ENCODE peak calls at places on chromosome 15, in nine cellular contexts. H is GM23338; B is naive thymus-derived CD4-positive, alpha-beta T cell; F is aorta; P is CD8-positive, alpha-beta memory T cell; S is colonic mucosa; R is caudate nucleus; Y is CD8-positive, alpha-beta T cell; T is uterus. I is an unnamed sample.

GRCh38 chr15:66714543-66714981 is 12.5 kb downstream of the SMAD6 start:
- DNase-seq in H (no peak), B (no peak), F (no peak), P (no peak), S (no peak), R (no peak), Y (no peak), T (no peak), I (no peak)

GRCh38 chr15:35206060-35206675 is 121.1 kb upstream of the NANOGP8 start:
- DNase-seq in H (peak), B (no peak), F (no peak), P (no peak), S (peak), R (no peak), Y (no peak), T (no peak), I (no peak)

GRCh38 chr15:76885212-76885611 is 19.9 kb downstream of the SCAPER start:
- DNase-seq in H (no peak), B (no peak), F (no peak), P (no peak), S (no peak), R (no peak), Y (no peak), T (no peak), I (no peak)

GRCh38 chr15:29268706-29269484 is 727 bp downstream of the NSMCE3 start:
- DNase-seq in H (peak), B (no peak), F (peak), P (peak), S (peak), R (peak), Y (peak), T (peak), I (no peak)

GRCh38 chr15:45645026-45645980 is 10.5 kb downstream of the SQOR start:
- DNase-seq in H (no peak), B (no peak), F (no peak), P (no peak), S (peak), R (no peak), Y (no peak), T (no peak), I (peak)

GRCh38 chr15:42083916-42084315 is 10.4 kb downstream of the PLA2G4D start:
- DNase-seq in H (no peak), B (no peak), F (no peak), P (no peak), S (no peak), R (no peak), Y (no peak), T (no peak), I (no peak)

GRCh38 chr15:90660195-90660995 is 56.8 kb upstream of the BLM start:
- DNase-seq in H (no peak), B (peak), F (peak), P (peak), S (peak), R (no peak), Y (peak), T (peak), I (peak)

GRCh38 chr15:66284276-66284675 is 9.1 kb upstream of the DIS3L start:
- DNase-seq in H (no peak), B (no peak), F (no peak), P (no peak), S (no peak), R (peak), Y (no peak), T (no peak), I (no peak)

GRCh38 chr15:91885714-91886265 is 32.3 kb downstream of the SLCO3A1 start:
- DNase-seq in H (peak), B (no peak), F (no peak), P (no peak), S (no peak), R (no peak), Y (no peak), T (no peak), I (no peak)

GRCh38 chr15:71051539-71051938 is 63.7 kb upstream of the THSD4 start:
- DNase-seq in H (no peak), B (no peak), F (no peak), P (no peak), S (no peak), R (no peak), Y (no peak), T (no peak), I (no peak)

GRCh38 chr15:52076889-52077781 is 35.4 kb downstream of the BCL2L10 start:
- DNase-seq in H (no peak), B (no peak), F (no peak), P (no peak), S (peak), R (no peak), Y (no peak), T (no peak), I (no peak)

GRCh38 chr15:41983221-41983620 is 10.9 kb upstream of the EHD4 start:
- DNase-seq in H (peak), B (no peak), F (no peak), P (no peak), S (no peak), R (no peak), Y (no peak), T (no peak), I (no peak)

GRCh38 chr15:70519616-70520015 is 243.7 kb downstream of the UACA start:
- DNase-seq in H (no peak), B (no peak), F (no peak), P (no peak), S (no peak), R (no peak), Y (no peak), T (no peak), I (no peak)

GRCh38 chr15:25456196-25456595 is 17.4 kb upstream of the UBE3A start:
- DNase-seq in H (no peak), B (no peak), F (no peak), P (no peak), S (no peak), R (no peak), Y (no peak), T (no peak), I (no peak)

GRCh38 chr15:25450163-25450562 is 11.3 kb upstream of the UBE3A start:
- DNase-seq in H (no peak), B (no peak), F (no peak), P (no peak), S (no peak), R (no peak), Y (no peak), T (no peak), I (no peak)

GRCh38 chr15:25451501-25451900 is 12.7 kb upstream of the UBE3A start:
- DNase-seq in H (no peak), B (no peak), F (no peak), P (no peak), S (no peak), R (no peak), Y (no peak), T (no peak), I (no peak)

DNA sequence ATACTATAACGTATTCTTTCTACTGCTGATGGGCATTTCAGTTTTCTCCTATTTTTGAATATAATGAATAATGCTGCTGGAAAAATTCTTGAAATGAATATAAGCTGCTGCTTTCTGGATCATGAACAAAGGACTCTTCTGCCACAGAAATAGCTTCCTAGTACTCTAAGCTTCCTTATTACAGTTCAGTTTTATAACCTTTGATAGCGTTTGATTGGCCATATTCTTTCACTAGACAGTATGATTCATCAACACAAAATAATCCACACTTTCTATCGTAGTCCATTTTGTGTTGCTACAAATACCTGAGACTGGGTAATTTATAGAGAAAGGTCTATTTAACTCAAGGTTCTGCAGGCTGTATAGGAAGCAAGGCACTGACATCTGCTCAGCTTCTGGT is 16.4 kb upstream of the UBE3A start:
- DNase-seq in H (no peak), B (no peak), F (no peak), P (no peak), S (no peak), R (no peak), Y (no peak), T (no peak), I (no peak)
- H3K27ac ChIP-seq in H (no peak), B (no peak), F (no peak), P (no peak), S (no peak), R (no peak), Y (no peak), T (no peak), I (no peak)

GRCh38 chr15:92949604-92950249 is 49.6 kb downstream of the CHD2 start:
- DNase-seq in H (peak), B (no peak), F (no peak), P (no peak), S (no peak), R (no peak), Y (no peak), T (no peak), I (no peak)

GRCh38 chr15:92952451-92952850 is 52.3 kb downstream of the CHD2 start:
- DNase-seq in H (no peak), B (no peak), F (no peak), P (no peak), S (no peak), R (no peak), Y (no peak), T (no peak), I (no peak)

GRCh38 chr15:92953997-92954396 is 53.9 kb downstream of the CHD2 start:
- DNase-seq in H (no peak), B (no peak), F (no peak), P (no peak), S (no peak), R (no peak), Y (no peak), T (no peak), I (no peak)

GRCh38 chr15:92953569-92953968 is 53.4 kb downstream of the CHD2 start:
- DNase-seq in H (no peak), B (no peak), F (no peak), P (no peak), S (no peak), R (no peak), Y (no peak), T (no peak), I (no peak)

GRCh38 chr15:92951800-92952199 is 51.7 kb downstream of the CHD2 start:
- DNase-seq in H (no peak), B (no peak), F (no peak), P (no peak), S (no peak), R (no peak), Y (no peak), T (no peak), I (no peak)
- H3K27ac ChIP-seq in H (peak), B (no peak), F (no peak), P (no peak), S (no peak), R (no peak), Y (no peak), T (no peak), I (no peak)

GRCh38 chr15:60551781-60552161 is 72.8 kb upstream of the ICE2 start:
- DNase-seq in H (peak), B (no peak), F (no peak), P (no peak), S (no peak), R (no peak), Y (no peak), T (no peak), I (no peak)

GRCh38 chr15:60552224-60552623 is 73.3 kb upstream of the ICE2 start:
- DNase-seq in H (peak), B (no peak), F (no peak), P (no peak), S (no peak), R (no peak), Y (no peak), T (no peak), I (no peak)

GRCh38 chr15:60548101-60548500 is 69.2 kb upstream of the ICE2 start:
- DNase-seq in H (no peak), B (peak), F (no peak), P (no peak), S (no peak), R (no peak), Y (peak), T (no peak), I (no peak)

GRCh38 chr15:60553163-60553562 is 74.2 kb upstream of the ICE2 start:
- DNase-seq in H (no peak), B (no peak), F (no peak), P (no peak), S (no peak), R (no peak), Y (no peak), T (no peak), I (no peak)

DNA sequence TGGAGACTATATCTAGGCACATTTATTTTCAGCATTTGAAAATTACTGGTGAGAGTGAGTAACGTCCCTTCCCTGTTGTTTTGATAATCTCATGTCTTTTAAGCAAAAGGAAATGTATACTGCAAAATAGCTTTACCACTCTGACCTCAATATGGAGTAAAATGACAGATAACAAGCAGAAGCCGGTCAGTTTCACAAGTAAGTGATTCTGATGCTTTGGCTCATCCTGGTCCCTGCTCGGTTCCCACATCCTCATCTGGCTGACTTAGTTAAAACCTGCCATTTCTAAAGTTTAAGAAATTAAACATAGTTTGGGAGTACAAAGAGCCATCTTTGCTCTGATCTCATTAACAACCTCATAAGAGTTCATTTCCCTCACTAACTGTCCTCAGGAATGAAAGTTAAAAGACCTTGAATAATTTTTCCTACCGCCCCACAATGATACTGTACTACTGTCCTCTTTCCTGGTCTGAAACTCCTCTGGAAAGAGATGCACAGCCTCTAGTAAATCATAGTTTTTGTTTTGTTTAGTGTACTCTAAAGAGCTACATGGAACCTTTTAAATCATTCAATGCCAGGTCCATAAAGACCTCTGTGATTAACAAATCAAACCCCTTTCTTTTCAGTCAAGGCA is 72.3 kb upstream of the ICE2 start:
- DNase-seq in H (no peak), B (no peak), F (no peak), P (no peak), S (no peak), R (no peak), Y (no peak), T (no peak), I (no peak)
- H3K27ac ChIP-seq in H (no peak), B (no peak), F (no peak), P (no peak), S (no peak), R (no peak), Y (no peak), T (no peak), I (no peak)

GRCh38 chr15:78448441-78449219 is 10.6 kb downstream of the IREB2 start:
- DNase-seq in H (no peak), B (no peak), F (no peak), P (no peak), S (no peak), R (no peak), Y (no peak), T (no peak), I (no peak)
- H3K27ac ChIP-seq in H (peak), B (no peak), F (no peak), P (no peak), S (no peak), R (no peak), Y (no peak), T (peak), I (no peak)